ENCODE peak calls at places on chromosomes 3 and 15, in seven cellular contexts. V is fibroblast of mammary gland, R is WTC11, Z is pancreas, K is mammary epithelial cell, D is neural crest cell, W is IMR-90. H is an unnamed sample.

GRCh38 chr3:183182732-183183610 is 20.4 kb upstream of the LAMP3 start:
- DNase-seq in V (peak; percentile 39), K (no peak), W (no peak), D (no peak), R (no peak), Z (no peak), H (peak; percentile 42)

GRCh38 chr3:123757281-123757940 is 126.7 kb downstream of the MYLK start:
- DNase-seq in D (no peak), K (peak; percentile 69), Z (no peak), R (no peak), V (no peak), W (no peak), H (no peak)

GRCh38 chr15:52137432-52138357 is 25.1 kb upstream of the BCL2L10 start:
- DNase-seq in Z (peak; percentile 60), R (no peak), K (no peak), W (no peak), D (no peak), V (no peak), H (no peak)

GRCh38 chr3:188914556-188914955 is 257.2 kb upstream of the TPRG1 start:
- DNase-seq in V (peak; percentile 49), K (no peak), D (no peak), W (peak; percentile 89), Z (no peak), R (no peak), H (peak; percentile 27)

GRCh38 chr3:156693166-156693565 is 18.8 kb downstream of the TIPARP start:
- DNase-seq in D (no peak), V (peak; percentile 74), Z (no peak), R (no peak), W (peak; percentile 79), K (peak; percentile 60), H (peak; percentile 62)

GRCh38 chr3:111070772-111071256 is 802 bp upstream of the NECTIN3 start:
- DNase-seq in W (no peak), Z (no peak), V (no peak), K (no peak), D (no peak), R (no peak), H (no peak)

GRCh38 chr3:156605686-156606605 is 51.0 kb upstream of the SSR3 start:
- DNase-seq in R (peak; percentile 38), W (peak; percentile 69), Z (peak; percentile 29), D (peak; percentile 24), K (peak; percentile 40), V (peak; percentile 78), H (peak; percentile 60)

GRCh38 chr3:51945926-51946500 is 3.9 kb downstream of the PARP3 start:
- DNase-seq in V (no peak), K (no peak), Z (no peak), R (no peak), D (no peak), W (no peak), H (no peak)

GRCh38 chr15:85494035-85494793 is 113.8 kb downstream of the AKAP13 start:
- DNase-seq in D (no peak), V (peak; percentile 95), K (peak; percentile 95), W (peak; percentile 95), R (no peak), Z (no peak), H (peak; percentile 95)

GRCh38 chr3:17577795-17578520 is 164.5 kb downstream of the TBC1D5 start:
- DNase-seq in Z (no peak), K (peak; percentile 60), W (peak; percentile 4), R (no peak), V (peak; percentile 45), D (no peak), H (no peak)

GRCh38 chr3:52102934-52103333 is 46.6 kb upstream of the DUSP7 start:
- DNase-seq in D (no peak), K (no peak), V (no peak), R (no peak), Z (no peak), W (no peak), H (no peak)

GRCh38 chr3:51748327-51748726 is 30.7 kb downstream of the IQCF6 start:
- DNase-seq in W (no peak), K (no peak), D (no peak), R (no peak), Z (no peak), V (no peak), H (no peak)

GRCh38 chr3:29936054-29936453 is 655.2 kb downstream of the RBMS3 start:
- DNase-seq in R (no peak), V (no peak), D (no peak), Z (no peak), W (no peak), K (no peak), H (peak; percentile 39)

GRCh38 chr3:151152626-151153025 is 50.4 kb downstream of the GPR171 start:
- DNase-seq in W (no peak), V (no peak), D (no peak), Z (no peak), K (no peak), R (no peak), H (no peak)

GRCh38 chr15:89666147-89666857 is 11.0 kb upstream of the KIF7 start:
- DNase-seq in W (no peak), R (no peak), D (no peak), K (no peak), V (no peak), Z (no peak), H (no peak)

GRCh38 chr3:85710490-85710889 is 751.7 kb downstream of the CADM2 start:
- DNase-seq in Z (no peak), R (no peak), W (peak; percentile 29), V (peak; percentile 21), D (no peak), K (peak; percentile 28), H (peak; percentile 72)
- TF ChIP-seq CTCF in Z (no peak), R (no peak), W (no peak), V (no peak), D (no peak), K (no peak), H (no peak)

DNA sequence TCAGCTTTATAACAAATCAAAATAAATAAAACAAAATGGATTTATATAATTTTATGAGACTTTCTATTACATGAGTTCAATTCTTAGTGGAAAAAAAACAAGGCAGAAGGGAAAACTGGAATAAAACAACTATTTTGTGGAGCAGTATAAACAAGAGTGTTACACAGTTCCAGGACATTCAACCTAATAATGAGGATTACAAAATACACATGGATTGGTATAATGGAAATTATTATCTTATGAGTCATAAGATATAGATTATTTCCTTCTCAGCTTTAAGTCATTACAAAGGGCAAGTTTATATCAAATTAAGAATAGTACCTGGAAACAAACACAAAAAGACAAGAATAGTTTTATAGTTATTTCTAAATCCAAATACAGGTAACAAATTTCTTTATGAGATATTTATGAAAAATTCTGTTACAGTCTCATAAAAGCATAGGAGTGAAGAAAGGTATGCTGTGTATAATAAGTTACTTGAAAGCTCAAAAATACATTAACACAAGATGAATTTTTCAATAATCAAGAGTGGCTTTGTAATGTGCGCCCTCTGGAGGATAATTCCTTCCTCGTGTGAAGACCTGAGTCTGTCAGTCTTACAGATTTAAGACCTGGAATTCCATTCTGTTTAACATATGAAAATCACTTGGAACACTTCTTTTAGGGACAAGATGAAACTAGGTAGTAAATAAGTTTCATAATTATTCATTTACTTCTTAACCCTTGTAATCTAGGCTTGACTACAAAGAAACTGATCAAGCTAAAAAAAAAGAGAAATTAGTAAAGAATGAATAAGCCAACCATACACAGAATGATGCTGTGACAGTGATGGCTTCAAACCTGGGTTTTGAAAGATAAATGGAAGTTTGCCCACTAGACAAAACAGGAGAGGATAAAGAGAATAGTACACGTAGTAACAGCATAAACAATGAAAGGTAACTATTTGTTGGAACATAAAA is 9.5 kb downstream of the COPS2 start:
- DNase-seq in W (peak; percentile 73), V (peak; percentile 75), K (peak; percentile 52), D (peak; percentile 27), Z (no peak), R (peak; percentile 16), H (peak; percentile 73)
- TF ChIP-seq CTCF in W (peak; percentile 74), V (peak; percentile 80), K (peak; percentile 69), D (peak; percentile 81), Z (no peak), R (no peak), H (peak; percentile 83)

GRCh38 chr15:53974121-53974520 is 4.1 kb upstream of the UNC13C start:
- DNase-seq in V (no peak), Z (no peak), W (no peak), R (no peak), K (no peak), D (no peak), H (no peak)

GRCh38 chr15:53974813-53975212 is 3.4 kb upstream of the UNC13C start:
- DNase-seq in Z (no peak), D (no peak), R (no peak), V (no peak), K (no peak), W (no peak), H (no peak)

GRCh38 chr15:53978248-53978906 is at the start of gene UNC13C:
- DNase-seq in Z (no peak), D (peak; percentile 36), K (peak; percentile 13), V (no peak), R (peak; percentile 77), W (no peak), H (no peak)

GRCh38 chr15:53979051-53979788 is 979 bp downstream of the UNC13C start:
- DNase-seq in V (no peak), R (no peak), K (no peak), D (no peak), Z (no peak), W (no peak), H (no peak)

GRCh38 chr15:53976844-53977392 is 1.3 kb upstream of the UNC13C start:
- DNase-seq in V (no peak), D (peak; percentile 7), W (no peak), Z (no peak), R (peak; percentile 62), K (no peak), H (peak; percentile 8)
- TF ChIP-seq CTCF in V (no peak), D (peak; percentile 67), W (no peak), Z (no peak), R (no peak), K (peak; percentile 57), H (peak; percentile 18)

GRCh38 chr3:127305499-127305898 is 17.7 kb upstream of the PRR20G start:
- DNase-seq in V (no peak), W (no peak), R (no peak), K (no peak), Z (no peak), D (no peak), H (no peak)

GRCh38 chr3:127306361-127307112 is 18.7 kb upstream of the PRR20G start:
- DNase-seq in R (no peak), W (no peak), K (no peak), Z (no peak), V (no peak), D (no peak), H (no peak)

GRCh38 chr3:127307918-127308317 is 20.1 kb upstream of the PRR20G start:
- DNase-seq in R (no peak), Z (no peak), V (no peak), W (no peak), K (no peak), D (no peak), H (no peak)

GRCh38 chr3:127307431-127307830 is 19.6 kb upstream of the PRR20G start:
- DNase-seq in V (no peak), D (no peak), Z (no peak), W (no peak), K (no peak), R (no peak), H (no peak)

DNA sequence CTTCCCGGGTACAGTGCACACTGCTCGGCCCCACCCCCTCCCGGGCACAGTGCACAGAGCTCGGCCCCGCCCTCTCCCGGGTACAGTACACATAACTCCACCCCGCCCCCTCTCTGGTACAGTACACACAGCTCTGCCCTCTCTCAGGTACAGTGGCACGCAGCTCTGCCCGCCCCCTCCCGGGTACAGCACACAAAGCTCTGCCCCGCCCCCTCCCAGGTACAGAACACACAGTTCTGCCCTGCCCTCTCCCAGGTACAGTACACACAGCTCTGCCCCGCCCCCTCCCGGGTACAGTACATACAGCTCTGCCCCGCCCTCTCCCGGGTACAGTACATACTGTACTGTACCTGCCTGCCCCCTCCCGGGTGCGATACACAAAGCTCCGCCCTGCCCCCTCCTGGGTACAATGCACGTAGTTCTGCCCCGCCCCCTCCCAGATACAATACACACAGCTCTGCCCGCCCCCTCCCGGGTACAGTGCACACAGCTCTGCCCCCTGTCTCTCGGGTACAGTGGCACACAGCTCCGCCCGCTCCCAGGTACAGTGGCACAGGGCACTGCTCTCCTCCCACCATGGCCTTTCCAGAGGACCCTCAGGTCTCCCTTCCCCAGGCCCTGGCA is 16.4 kb upstream of the PRR20G start:
- DNase-seq in K (peak; percentile 82), R (peak; percentile 45), Z (peak; percentile 73), W (no peak), D (no peak), V (no peak), H (peak; percentile 75)
- TF ChIP-seq CTCF in K (peak; percentile 41), R (no peak), Z (no peak), W (no peak), D (no peak), V (no peak), H (peak; percentile 23)

H was measured in PC-3.